ENCODE peak calls at places on chromosomes 13 and 19, in ten cellular contexts. F is pancreas; D is CD4-positive, CD25-positive, alpha-beta regulatory T cell; I is left lung; U is fibroblast of lung; Z is naive thymus-derived CD4-positive, alpha-beta T cell; G is RWPE2; C is mesenchymal stem cell; J is BE2C; A is psoas muscle. E is an unnamed sample.

GRCh38 chr13:29573190-29573589 is 22.3 kb downstream of the SLC7A1 start:
- DNase-seq in I (peak; percentile 52), F (no peak), Z (no peak), D (no peak), U (peak; percentile 48), A (no peak), C (no peak), J (no peak), G (no peak), E (peak; percentile 39)

GRCh38 chr19:39474139-39474620 is 6.5 kb upstream of the TIMM50 start:
- DNase-seq in I (peak; percentile 41), Z (peak; percentile 72), D (peak; percentile 57), J (peak; percentile 86), G (no peak), U (peak; percentile 31), C (peak; percentile 57), A (peak; percentile 62), F (peak; percentile 84), E (peak; percentile 83)

GRCh38 chr13:106155411-106155810 is 380.1 kb downstream of the EFNB2 start:
- DNase-seq in U (no peak), C (peak; percentile 62), J (no peak), F (no peak), A (no peak), D (no peak), I (no peak), G (no peak), Z (no peak), E (no peak)

GRCh38 chr13:99865420-99865930 is 106.1 kb downstream of the ZIC5 start:
- DNase-seq in G (no peak), D (no peak), Z (no peak), I (no peak), C (no peak), U (no peak), J (no peak), F (no peak), A (no peak), E (no peak)

GRCh38 chr13:99909836-99910619 is 61.5 kb downstream of the ZIC5 start:
- DNase-seq in U (no peak), A (no peak), I (no peak), J (peak; percentile 40), G (no peak), C (no peak), D (no peak), F (peak; percentile 68), Z (no peak), E (no peak)

GRCh38 chr13:23749288-23749880 is 139.8 kb downstream of the MIPEP start:
- DNase-seq in I (no peak), U (no peak), J (no peak), G (no peak), D (no peak), F (no peak), C (no peak), Z (no peak), A (no peak), E (no peak)

GRCh38 chr13:57632276-57633140 is 964 bp downstream of the PCDH17 start:
- DNase-seq in F (peak; percentile 61), I (no peak), J (peak; percentile 40), G (no peak), D (no peak), C (no peak), Z (no peak), U (peak; percentile 31), A (peak; percentile 12), E (peak; percentile 53)

GRCh38 chr13:93726173-93727019 is 499.8 kb downstream of the GPC6 start:
- DNase-seq in C (no peak), D (no peak), Z (no peak), A (no peak), G (no peak), J (no peak), U (no peak), F (no peak), I (no peak), E (no peak)

GRCh38 chr13:102227696-102228095 is 174.2 kb downstream of the FGF14 start:
- DNase-seq in C (no peak), D (no peak), F (no peak), Z (no peak), G (no peak), J (no peak), I (no peak), U (peak; percentile 60), A (no peak), E (no peak)

GRCh38 chr19:37313335-37313627 is 57.6 kb upstream of the ZNF527 start:
- DNase-seq in D (no peak), F (no peak), J (no peak), A (no peak), C (no peak), Z (no peak), U (no peak), I (no peak), G (no peak), E (no peak)

GRCh38 chr19:44754743-44755066 is 6.2 kb downstream of the BCL3 start:
- DNase-seq in I (no peak), U (no peak), D (no peak), Z (no peak), J (no peak), A (no peak), G (no peak), F (no peak), C (no peak), E (no peak)

GRCh38 chr19:44752816-44753618 is 4.5 kb downstream of the BCL3 start:
- DNase-seq in D (peak; percentile 93), F (peak; percentile 90), A (peak; percentile 92), U (peak; percentile 98), Z (peak; percentile 95), G (peak; percentile 97), C (peak; percentile 98), I (peak; percentile 97), J (peak; percentile 79), E (peak; percentile 100)

GRCh38 chr19:44753932-44754742 is 5.6 kb downstream of the BCL3 start:
- DNase-seq in I (peak; percentile 95), C (peak; percentile 89), D (peak; percentile 54), U (peak; percentile 88), G (peak; percentile 95), Z (peak; percentile 51), F (peak; percentile 96), J (peak; percentile 76), A (peak; percentile 96), E (peak; percentile 87)

GRCh38 chr19:44752123-44752815 is 3.8 kb downstream of the BCL3 start:
- DNase-seq in D (no peak), F (no peak), A (no peak), J (no peak), G (no peak), Z (no peak), C (no peak), U (no peak), I (no peak), E (no peak)

GRCh38 chr19:44753619-44753931 is 5.1 kb downstream of the BCL3 start:
- DNase-seq in F (no peak), D (no peak), Z (no peak), C (no peak), A (no peak), J (no peak), G (no peak), U (no peak), I (no peak), E (no peak)
- H3K4me1 ChIP-seq in F (peaks cover 31% of the 10 kb centered on the region), D (peaks cover 72% of the 10 kb centered on the region), Z (peaks cover 60% of the 10 kb centered on the region), C (peaks cover 65% of the 10 kb centered on the region), A (peaks cover 58% of the 10 kb centered on the region), J (peaks cover 14% of the 10 kb centered on the region), G (peaks cover 15% of the 10 kb centered on the region), U (peaks cover 53% of the 10 kb centered on the region), I (peaks cover 72% of the 10 kb centered on the region), E (peaks cover 18% of the 10 kb centered on the region)

GRCh38 chr13:110620596-110620995 is 5.3 kb downstream of the NAXD start:
- DNase-seq in J (no peak), Z (no peak), A (no peak), C (no peak), D (no peak), U (no peak), F (no peak), G (no peak), I (no peak), E (no peak)
- H3K27me3 ChIP-seq in J (no peaks in the 10 kb centered on the region), Z (no peaks in the 10 kb centered on the region), A (no peaks in the 10 kb centered on the region), C (no peaks in the 10 kb centered on the region), D (no peaks in the 10 kb centered on the region), U (no peaks in the 10 kb centered on the region), F (no peaks in the 10 kb centered on the region), G (no peaks in the 10 kb centered on the region), I (no peaks in the 10 kb centered on the region), E (no peaks in the 10 kb centered on the region)

DNA sequence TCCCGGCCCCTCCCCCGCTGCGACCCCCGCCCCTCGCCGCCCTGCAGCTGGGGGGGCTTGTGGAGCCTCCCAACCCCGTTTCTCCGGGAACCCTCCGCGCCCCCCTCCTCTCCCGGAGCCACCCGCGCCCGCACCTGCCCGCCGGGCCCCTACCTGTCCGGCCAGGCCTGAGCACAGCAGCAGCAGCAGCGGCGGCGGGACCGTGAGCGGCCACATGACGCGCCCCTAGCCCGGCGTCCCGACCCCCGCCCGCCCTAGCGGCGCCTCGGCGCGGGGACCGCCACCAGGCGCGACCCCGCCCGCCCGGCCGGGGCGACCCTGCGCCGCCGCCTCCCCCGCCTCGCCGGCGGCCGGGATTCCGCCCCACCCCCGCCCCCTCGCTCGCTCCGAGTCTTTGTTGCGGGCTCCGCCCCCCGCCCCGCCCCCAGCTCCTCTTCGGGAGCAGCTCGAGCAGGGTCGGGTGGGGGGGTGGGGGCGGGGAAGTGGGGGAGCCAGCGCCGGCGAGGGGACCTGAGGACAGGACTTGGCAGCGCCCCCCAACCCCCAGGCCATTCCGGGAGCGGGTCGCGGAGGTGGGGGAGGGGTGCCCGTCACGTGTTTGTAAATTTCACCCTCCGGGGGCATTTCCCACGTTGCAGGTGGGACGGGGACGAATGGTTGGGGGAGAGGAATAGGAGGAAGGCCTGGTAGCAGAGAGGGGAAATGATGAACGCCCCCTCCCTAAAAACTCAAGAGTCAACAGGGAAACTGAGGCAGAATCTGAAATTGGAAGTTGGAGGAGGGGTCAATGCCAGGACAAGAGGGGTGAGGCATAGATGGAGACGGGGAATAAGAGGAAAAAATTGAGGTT is at the start of gene OLFM2:
- DNase-seq in D (no peak), A (peak; percentile 40), C (no peak), F (peak; percentile 69), G (no peak), U (no peak), J (peak; percentile 57), Z (no peak), I (no peak), E (no peak)
- H3K4me3 ChIP-seq in D (no peak within 1 kb of the TSS), A (peak within 1 kb of the TSS; percentile 47), C (no peak within 1 kb of the TSS), F (peak within 1 kb of the TSS; percentile 46), G (peak within 1 kb of the TSS; percentile 24), U (no peak within 1 kb of the TSS), J (no peak within 1 kb of the TSS), Z (no peak within 1 kb of the TSS), I (no peak within 1 kb of the TSS), E (peak within 1 kb of the TSS; percentile 88)

GRCh38 chr13:36918246-36919060 is 1.6 kb downstream of the SMAD9 start:
- DNase-seq in J (no peak), Z (no peak), A (no peak), U (peak; percentile 23), F (no peak), G (no peak), I (no peak), D (no peak), C (peak; percentile 54), E (peak; percentile 44)

GRCh38 chr13:36920612-36921185 is 661 bp upstream of the SMAD9 start:
- DNase-seq in Z (no peak), C (no peak), A (no peak), F (no peak), J (no peak), U (no peak), G (no peak), I (no peak), D (no peak), E (peak; percentile 36)

GRCh38 chr13:36921902-36922301 is 1.9 kb upstream of the SMAD9 start:
- DNase-seq in U (no peak), J (no peak), Z (no peak), D (no peak), C (no peak), G (no peak), A (no peak), I (no peak), F (no peak), E (no peak)

GRCh38 chr13:36919206-36919832 is 719 bp downstream of the SMAD9 start:
- DNase-seq in I (no peak), F (peak; percentile 63), Z (no peak), J (peak; percentile 80), C (peak; percentile 65), U (peak; percentile 9), A (peak; percentile 33), D (no peak), G (no peak), E (peak; percentile 87)

GRCh38 chr13:36919833-36920611 is at the start of gene SMAD9:
- DNase-seq in D (no peak), A (peak; percentile 87), G (no peak), U (peak; percentile 59), Z (no peak), I (peak; percentile 67), J (peak; percentile 91), F (peak; percentile 88), C (peak; percentile 72), E (peak; percentile 82)
- H3K4me1 ChIP-seq in D (peaks cover 6% of the 10 kb centered on the region), A (peaks cover 16% of the 10 kb centered on the region), G (no peaks in the 10 kb centered on the region), U (no peaks in the 10 kb centered on the region), Z (peaks cover 3% of the 10 kb centered on the region), I (no peaks in the 10 kb centered on the region), J (peaks cover 18% of the 10 kb centered on the region), F (no peaks in the 10 kb centered on the region), C (peaks cover 7% of the 10 kb centered on the region), E (peaks cover 47% of the 10 kb centered on the region)